ENCODE peak calls at places on chromosomes 4 and X, in six cellular contexts. S is iris pigment epithelial cell; L is hepatocyte; W is naive thymus-derived CD8-positive, alpha-beta T cell; G is left lung; M is ACHN. I is an unnamed sample.

GRCh38 chrX:117053260-117053659 is 590.5 kb upstream of the CT83 start:
- DNase-seq in G (no peak), S (no peak), L (no peak), M (no peak), W (no peak), I (no peak)

GRCh38 chr4:100510551-100510950 is 7.3 kb downstream of the EMCN start:
- DNase-seq in W (no peak), G (no peak), M (no peak), S (no peak), L (no peak), I (no peak)

GRCh38 chr4:53813991-53814390 is 222.7 kb upstream of the LNX1 start:
- DNase-seq in L (no peak), G (no peak), W (no peak), M (no peak), S (no peak), I (no peak)

GRCh38 chr4:27178066-27178465 is 317.4 kb downstream of the STIM2 start:
- DNase-seq in G (no peak), L (no peak), S (no peak), W (no peak), M (no peak), I (no peak)

GRCh38 chr4:1604706-1605205 is 79.4 kb downstream of the FAM53A start:
- DNase-seq in W (peak; percentile 49), S (no peak), M (no peak), G (no peak), L (no peak), I (peak; percentile 51)

GRCh38 chrX:94107981-94108380 is 434.0 kb downstream of the FAM133A start:
- DNase-seq in L (peak; percentile 6), S (peak; percentile 1), M (peak; percentile 0), G (no peak), W (no peak), I (peak; percentile 10)

GRCh38 chrX:65667503-65668355 is at the start of gene MSN:
- DNase-seq in S (peak; percentile 46), L (peak; percentile 59), M (peak; percentile 52), W (peak; percentile 65), G (peak; percentile 84), I (peak; percentile 65)

GRCh38 chrX:149470960-149471359 is 34.1 kb downstream of the IDS start:
- DNase-seq in S (peak; percentile 41), M (peak; percentile 54), W (peak; percentile 52), G (peak; percentile 70), L (peak; percentile 81), I (peak; percentile 94)

GRCh38 chr4:159232465-159233106 is 129.7 kb downstream of the RAPGEF2 start:
- DNase-seq in L (no peak), G (no peak), W (no peak), S (peak; percentile 15), M (no peak), I (no peak)

GRCh38 chrX:18422325-18422724 is 3.1 kb upstream of the CDKL5 start:
- DNase-seq in G (no peak), W (no peak), M (peak; percentile 70), L (no peak), S (peak; percentile 84), I (no peak)

GRCh38 chr4:169071781-169072180 is 61.7 kb upstream of the CBR4 start:
- DNase-seq in L (no peak), G (no peak), M (no peak), S (no peak), W (no peak), I (no peak)

I was measured in HT-29.